ENCODE peak calls at places on chromosome 18, in ten cellular contexts. K is stomach; Y is glomerular endothelial cell; O is pulmonary artery endothelial cell; U is activated naive CD4-positive, alpha-beta T cell treated with Interleukin-2 at 50 U/mL for 16 hours; M is heart left ventricle; S is HTR-8/SVneo; R is MCF 10A; L is memory B cell; F is HS-27A. C is an unnamed sample.

GRCh38 chr18:4438938-4439337 is 16.2 kb downstream of the DLGAP1 start:
- DNase-seq in K (no peak), Y (no peak), O (no peak), U (no peak), M (no peak), S (no peak), R (no peak), L (no peak), F (no peak), C (no peak)

GRCh38 chr18:27750014-27750413 is 426.9 kb downstream of the CDH2 start:
- DNase-seq in K (peak), Y (peak), O (no peak), U (no peak), M (peak), S (peak), R (peak), L (no peak), F (peak), C (no peak)

GRCh38 chr18:48002933-48003365 is 72.5 kb upstream of the SMAD2 start:
- DNase-seq in K (peak), Y (peak), O (peak), U (no peak), M (peak), S (peak), R (peak), L (no peak), F (peak), C (no peak)

GRCh38 chr18:31942301-31942998 is 478 bp downstream of the TRAPPC8 start:
- DNase-seq in K (no peak), Y (no peak), O (no peak), U (peak), M (peak), S (peak), R (peak), L (no peak), F (no peak), C (peak)

GRCh38 chr18:56841836-56842235 is 190.7 kb downstream of the WDR7 start:
- DNase-seq in K (no peak), Y (no peak), O (no peak), U (no peak), M (no peak), S (no peak), R (peak), L (no peak), F (no peak), C (no peak)

GRCh38 chr18:59659486-59660187 is 37.6 kb downstream of the CCBE1 start:
- DNase-seq in K (no peak), Y (no peak), O (no peak), U (no peak), M (no peak), S (no peak), R (no peak), L (no peak), F (no peak), C (no peak)

GRCh38 chr18:79378416-79379250 is 17.1 kb upstream of the NFATC1 start:
- DNase-seq in K (peak), Y (no peak), O (no peak), U (peak), M (peak), S (peak), R (peak), L (peak), F (no peak), C (no peak)

GRCh38 chr18:9859232-9859631 is 26.5 kb upstream of the TXNDC2 start:
- DNase-seq in K (no peak), Y (no peak), O (no peak), U (no peak), M (no peak), S (no peak), R (no peak), L (no peak), F (no peak), C (no peak)

GRCh38 chr18:58363767-58364540 is 264.9 kb downstream of the ALPK2 start:
- DNase-seq in K (no peak), Y (no peak), O (no peak), U (no peak), M (no peak), S (no peak), R (peak), L (no peak), F (no peak), C (no peak)

GRCh38 chr18:6521804-6522418 is 107.2 kb upstream of the L3MBTL4 start:
- DNase-seq in K (peak), Y (peak), O (no peak), U (no peak), M (no peak), S (no peak), R (peak), L (no peak), F (no peak), C (peak)

GRCh38 chr18:70292628-70293027 is 3.8 kb downstream of the SOCS6 start:
- DNase-seq in K (no peak), Y (no peak), O (no peak), U (no peak), M (no peak), S (no peak), R (no peak), L (no peak), F (no peak), C (no peak)

GRCh38 chr18:55489034-55489741 is 98.8 kb downstream of the TCF4 start:
- DNase-seq in K (no peak), Y (no peak), O (no peak), U (no peak), M (no peak), S (no peak), R (no peak), L (no peak), F (no peak), C (no peak)

GRCh38 chr18:30455741-30456140 is 586.8 kb downstream of the DSC3 start:
- DNase-seq in K (no peak), Y (no peak), O (no peak), U (no peak), M (no peak), S (no peak), R (no peak), L (no peak), F (no peak), C (no peak)

GRCh38 chr18:62571037-62571436 is 48.2 kb downstream of the ZCCHC2 start:
- DNase-seq in K (no peak), Y (no peak), O (no peak), U (no peak), M (no peak), S (no peak), R (no peak), L (no peak), F (no peak), C (no peak)

GRCh38 chr18:75201936-75202335 is 7.0 kb downstream of the PTGR3 start:
- DNase-seq in K (peak), Y (no peak), O (no peak), U (no peak), M (no peak), S (no peak), R (no peak), L (no peak), F (no peak), C (no peak)

GRCh38 chr18:9876867-9877654 is 8.7 kb upstream of the TXNDC2 start:
- DNase-seq in K (no peak), Y (peak), O (peak), U (no peak), M (no peak), S (peak), R (peak), L (no peak), F (peak), C (no peak)

GRCh38 chr18:68847219-68847860 is 49.5 kb downstream of the CCDC102B start:
- DNase-seq in K (no peak), Y (no peak), O (peak), U (no peak), M (no peak), S (no peak), R (peak), L (no peak), F (no peak), C (no peak)

GRCh38 chr18:74013955-74014354 is 133.7 kb downstream of the FBXO15 start:
- DNase-seq in K (no peak), Y (no peak), O (no peak), U (no peak), M (no peak), S (no peak), R (peak), L (no peak), F (no peak), C (no peak)

GRCh38 chr18:78915446-78916008 is 64.1 kb upstream of the SALL3 start:
- DNase-seq in K (no peak), Y (no peak), O (no peak), U (no peak), M (no peak), S (no peak), R (no peak), L (no peak), F (no peak), C (no peak)

GRCh38 chr18:59207506-59207905 is 12.5 kb upstream of the GRP start:
- DNase-seq in K (no peak), Y (no peak), O (no peak), U (no peak), M (no peak), S (no peak), R (no peak), L (no peak), F (no peak), C (no peak)

GRCh38 chr18:27674411-27674810 is 489.3 kb upstream of the CHST9 start:
- DNase-seq in K (no peak), Y (no peak), O (no peak), U (no peak), M (no peak), S (no peak), R (no peak), L (no peak), F (no peak), C (no peak)

GRCh38 chr18:5197461-5197860 is 404 bp upstream of the AKAIN1 start:
- DNase-seq in K (no peak), Y (no peak), O (no peak), U (no peak), M (no peak), S (no peak), R (no peak), L (no peak), F (no peak), C (no peak)